ENCODE peak calls at places on chromosome 10, in four cellular contexts. A is epithelial cell of proximal tubule, H is H7, P is MM.1S. I is an unnamed sample.

GRCh38 chr10:507908-508444 is 181.5 kb downstream of the DIP2C start:
- DNase-seq in A (no peak), H (no peak), P (no peak), I (no peak)

GRCh38 chr10:6347391-6347951 is 144.7 kb downstream of the PFKFB3 start:
- DNase-seq in A (no peak), H (no peak), P (peak), I (peak)

GRCh38 chr10:43199088-43199683 is 60.9 kb downstream of the CSGALNACT2 start:
- DNase-seq in A (no peak), H (no peak), P (no peak), I (no peak)

GRCh38 chr10:73591935-73592699 is 975 bp upstream of the USP54 start:
- DNase-seq in A (no peak), H (peak), P (no peak), I (peak)

GRCh38 chr10:98268694-98269386 is 846 bp upstream of the LOXL4 start:
- DNase-seq in A (no peak), H (no peak), P (no peak), I (no peak)

GRCh38 chr10:72318383-72319262 is 36.1 kb downstream of the DNAJB12 start:
- DNase-seq in A (no peak), H (no peak), P (no peak), I (no peak)

GRCh38 chr10:73814896-73815718 is 3.7 kb upstream of the NDST2 start:
- DNase-seq in A (no peak), H (peak), P (no peak), I (no peak)

GRCh38 chr10:45514283-45515270 is 140.6 kb downstream of the ALOX5 start:
- DNase-seq in A (no peak), H (peak), P (no peak), I (no peak)

GRCh38 chr10:61621538-61622150 is 41.1 kb upstream of the CABCOCO1 start:
- DNase-seq in A (no peak), H (no peak), P (no peak), I (no peak)

GRCh38 chr10:15737635-15738034 is 17.9 kb upstream of the ITGA8 start:
- DNase-seq in A (no peak), H (no peak), P (no peak), I (no peak)

GRCh38 chr10:132939957-132940790 is 2.2 kb downstream of the CFAP46 start:
- DNase-seq in A (no peak), H (peak), P (no peak), I (no peak)

GRCh38 chr10:23194471-23194965 is 2.4 kb downstream of the PTF1A start:
- DNase-seq in A (no peak), H (no peak), P (no peak), I (no peak)
- H3K4me3 ChIP-seq in A (no peak), H (no peak), P (no peak), I (no peak)

GRCh38 chr10:96595741-96596140 is 8.9 kb upstream of the TM9SF3 start:
- DNase-seq in A (no peak), H (no peak), P (no peak), I (no peak)

GRCh38 chr10:96598841-96599240 is 12.0 kb upstream of the TM9SF3 start:
- DNase-seq in A (no peak), H (no peak), P (no peak), I (no peak)

GRCh38 chr10:96596422-96597407 is 9.9 kb upstream of the TM9SF3 start:
- DNase-seq in A (no peak), H (no peak), P (no peak), I (no peak)

GRCh38 chr10:96606216-96606615 is 19.4 kb upstream of the TM9SF3 start:
- DNase-seq in A (no peak), H (no peak), P (no peak), I (no peak)

GRCh38 chr10:96600337-96600736 is 13.5 kb upstream of the TM9SF3 start:
- DNase-seq in A (no peak), H (no peak), P (no peak), I (no peak)
- H3K4me3 ChIP-seq in A (no peak), H (no peak), P (no peak), I (no peak)

DNA sequence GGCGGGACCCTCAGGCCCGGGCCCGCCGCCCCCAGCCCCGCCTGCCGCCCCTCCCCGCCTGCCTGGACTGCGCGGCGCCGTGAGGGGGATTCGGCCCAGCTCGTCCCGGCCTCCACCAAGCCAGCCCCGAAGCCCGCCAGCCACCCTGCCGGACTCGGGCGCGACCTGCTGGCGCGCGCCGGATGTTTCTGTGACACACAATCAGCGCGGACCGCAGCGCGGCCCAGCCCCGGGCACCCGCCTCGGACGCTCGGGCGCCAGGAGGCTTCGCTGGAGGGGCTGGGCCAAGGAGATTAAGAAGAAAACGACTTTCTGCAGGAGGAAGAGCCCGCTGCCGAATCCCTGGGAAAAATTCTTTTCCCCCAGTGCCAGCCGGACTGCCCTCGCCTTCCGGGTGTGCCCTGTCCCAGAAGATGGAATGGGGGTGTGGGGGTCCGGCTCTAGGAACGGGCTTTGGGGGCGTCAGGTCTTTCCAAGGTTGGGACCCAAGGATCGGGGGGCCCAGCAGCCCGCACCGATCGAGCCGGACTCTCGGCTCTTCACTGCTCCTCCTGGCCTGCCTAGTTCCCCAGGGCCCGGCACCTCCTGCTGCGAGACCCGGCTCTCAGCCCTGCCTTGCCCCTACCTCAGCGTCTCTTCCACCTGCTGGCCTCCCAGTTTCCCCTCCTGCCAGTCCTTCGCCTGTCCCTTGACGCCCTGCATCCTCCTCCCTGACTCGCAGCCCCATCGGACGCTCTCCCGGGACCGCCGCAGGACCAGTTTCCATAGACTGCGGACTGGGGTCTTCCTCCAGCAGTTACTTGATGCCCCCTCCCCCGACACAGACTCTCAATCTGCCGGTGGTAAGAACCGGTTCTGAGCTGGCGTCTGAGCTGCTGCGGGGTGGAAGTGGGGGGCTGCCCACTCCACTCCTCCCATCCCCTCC is 82.7 kb downstream of the PAX2 start:
- DNase-seq in A (no peak), H (peak), P (peak), I (no peak)
- H3K4me3 ChIP-seq in A (no peak), H (peak), P (peak), I (no peak)

GRCh38 chr10:24762161-24762924 is 38.7 kb upstream of the ARHGAP21 start:
- DNase-seq in A (no peak), H (peak), P (no peak), I (peak)

GRCh38 chr10:24759706-24760105 is 36.0 kb upstream of the ARHGAP21 start:
- DNase-seq in A (no peak), H (no peak), P (no peak), I (no peak)

DNA sequence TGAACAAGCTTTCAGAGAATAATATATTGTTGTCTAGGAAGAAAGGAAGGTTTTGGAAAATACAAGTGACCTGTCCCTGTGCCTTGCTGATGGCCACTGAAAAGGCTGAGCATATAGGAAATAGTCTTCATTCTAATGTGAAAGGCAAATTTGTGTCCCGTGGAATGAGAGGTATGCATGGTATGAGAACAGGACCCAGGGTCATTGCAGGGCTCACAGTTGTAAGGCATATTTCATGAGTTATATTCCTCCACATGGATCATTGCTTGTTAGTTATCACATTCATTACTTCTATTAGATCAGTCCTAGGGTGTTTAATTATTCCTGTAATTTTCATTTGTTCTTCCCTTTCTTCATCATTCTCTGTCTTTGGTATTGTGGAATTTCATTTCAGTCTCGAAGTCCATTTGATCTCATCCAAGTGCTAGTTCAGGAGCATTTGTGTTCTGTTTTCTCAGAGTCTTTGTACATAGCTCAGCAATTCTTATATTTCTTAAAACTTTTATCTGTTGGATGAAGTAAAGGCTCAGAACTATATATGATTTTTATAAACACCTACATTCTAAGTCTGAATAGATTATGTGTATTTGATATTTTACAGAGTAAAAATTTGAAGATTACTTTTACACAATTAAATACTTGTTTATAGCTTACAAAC is 39.4 kb upstream of the ARHGAP21 start:
- DNase-seq in A (peak), H (peak), P (no peak), I (no peak)
- H3K4me3 ChIP-seq in A (no peak), H (no peak), P (no peak), I (no peak)

GRCh38 chr10:119650692-119651513 is at the start of gene BAG3:
- DNase-seq in A (no peak), H (peak), P (peak), I (peak)

GRCh38 chr10:119653209-119653608 is 2.0 kb downstream of the BAG3 start:
- DNase-seq in A (no peak), H (no peak), P (no peak), I (peak)

GRCh38 chr10:119654540-119654939 is 3.4 kb downstream of the BAG3 start:
- DNase-seq in A (no peak), H (peak), P (no peak), I (no peak)

GRCh38 chr10:119651514-119652327 is 541 bp downstream of the BAG3 start:
- DNase-seq in A (no peak), H (peak), P (peak), I (no peak)

GRCh38 chr10:119652361-119652760 is 1.2 kb downstream of the BAG3 start:
- DNase-seq in A (no peak), H (peak), P (peak), I (peak)
- H3K4me3 ChIP-seq in A (peak), H (peak), P (peak), I (peak)

GRCh38 chr10:102492344-102492939 is 10.1 kb downstream of the ACTR1A start:
- DNase-seq in A (no peak), H (no peak), P (no peak), I (no peak)
- H3K4me3 ChIP-seq in A (no peak), H (no peak), P (no peak), I (no peak)

DNA sequence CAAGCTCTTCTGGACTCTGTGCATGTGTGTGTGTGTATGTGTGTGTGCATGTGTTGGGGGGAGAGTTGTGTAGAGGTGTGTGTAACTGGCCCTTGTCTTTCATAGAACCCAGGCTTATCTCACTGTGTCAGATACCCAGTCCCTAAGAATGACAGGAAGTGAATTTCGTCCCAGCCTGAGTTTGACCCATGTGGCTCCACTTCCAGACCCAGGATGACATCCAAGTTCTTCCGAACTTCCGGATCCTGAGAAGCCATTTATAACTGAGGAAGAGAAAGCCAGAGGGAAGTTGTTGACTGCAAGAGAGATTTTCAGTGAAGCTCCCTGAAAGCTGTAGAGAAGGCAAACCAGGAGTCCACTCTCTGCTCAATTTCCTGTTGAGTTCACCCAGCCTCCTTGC is 53.2 kb downstream of the ADRB1 start:
- DNase-seq in A (no peak), H (no peak), P (no peak), I (no peak)
- H3K4me3 ChIP-seq in A (no peak), H (no peak), P (no peak), I (no peak)

GRCh38 chr10:29703276-29703675 is 68.5 kb upstream of the SVIL start:
- DNase-seq in A (no peak), H (peak), P (no peak), I (no peak)
- H3K4me3 ChIP-seq in A (no peak), H (no peak), P (no peak), I (no peak)

I was measured in Jurkat, Clone E6-1.